ENCODE peak calls at places on chromosomes 1 and 21, in nine cellular contexts. Z is fibroblast of pulmonary artery, L is body of pancreas, M is retinal pigment epithelial cell, B is esophagus muscularis mucosa, I is cardiac muscle cell, D is kidney, P is neural crest cell, J is endothelial cell. N is an unnamed sample.

GRCh38 chr1:83554174-83554573 is 444.8 kb downstream of the TTLL7 start:
- DNase-seq in Z (no peak), L (no peak), M (no peak), B (no peak), I (no peak), D (no peak), P (peak), J (peak), N (no peak)

GRCh38 chr1:162276493-162276892 is 100.2 kb downstream of the SPATA46 start:
- DNase-seq in Z (peak), L (no peak), M (no peak), B (no peak), I (peak), D (no peak), P (no peak), J (no peak), N (peak)

GRCh38 chr1:17245926-17246325 is 3.0 kb upstream of the PADI3 start:
- DNase-seq in Z (no peak), L (no peak), M (no peak), B (no peak), I (no peak), D (no peak), P (no peak), J (no peak), N (no peak)

GRCh38 chr21:43864806-43865470 is at the start of gene AGPAT3:
- DNase-seq in Z (no peak), L (no peak), M (no peak), B (no peak), I (no peak), D (no peak), P (no peak), J (no peak), N (peak)

GRCh38 chr1:1203561-1204424 is 2.6 kb downstream of the TNFRSF18 start:
- DNase-seq in Z (no peak), L (no peak), M (no peak), B (no peak), I (no peak), D (peak), P (no peak), J (peak), N (no peak)

GRCh38 chr1:207101720-207102119 is 2.3 kb upstream of the C4BPA start:
- DNase-seq in Z (no peak), L (no peak), M (no peak), B (no peak), I (no peak), D (no peak), P (no peak), J (no peak), N (no peak)

GRCh38 chr1:212452323-212453155 is 19.8 kb downstream of the NENF start:
- DNase-seq in Z (peak), L (no peak), M (no peak), B (no peak), I (peak), D (no peak), P (no peak), J (no peak), N (no peak)

GRCh38 chr1:82962658-82963057 is 1036.3 kb downstream of the TTLL7 start:
- DNase-seq in Z (no peak), L (no peak), M (no peak), B (no peak), I (no peak), D (no peak), P (no peak), J (no peak), N (no peak)

GRCh38 chr1:210291786-210292275 is 36.9 kb upstream of the HHAT start:
- DNase-seq in Z (peak), L (no peak), M (no peak), B (no peak), I (peak), D (no peak), P (no peak), J (peak), N (no peak)

GRCh38 chr1:7366286-7366954 is 404.7 kb upstream of the VAMP3 start:
- DNase-seq in Z (no peak), L (no peak), M (no peak), B (no peak), I (no peak), D (peak), P (no peak), J (no peak), N (no peak)

GRCh38 chr1:235105051-235106043 is 23.3 kb downstream of the TOMM20 start:
- DNase-seq in Z (no peak), L (no peak), M (no peak), B (no peak), I (peak), D (no peak), P (no peak), J (no peak), N (peak)

GRCh38 chr1:107132780-107133179 is 8.1 kb upstream of the NTNG1 start:
- DNase-seq in Z (no peak), L (no peak), M (no peak), B (no peak), I (no peak), D (no peak), P (no peak), J (no peak), N (peak)

GRCh38 chr1:156475568-156476500 is 24.7 kb downstream of the MEF2D start:
- DNase-seq in Z (no peak), L (peak), M (no peak), B (peak), I (no peak), D (peak), P (no peak), J (no peak), N (no peak)

GRCh38 chr1:54665852-54666251 is 24.3 kb downstream of the MROH7 start:
- DNase-seq in Z (no peak), L (no peak), M (no peak), B (no peak), I (no peak), D (no peak), P (no peak), J (no peak), N (no peak)

GRCh38 chr1:1630965-1631792 is 794 bp upstream of the MMP23B start:
- DNase-seq in Z (peak), L (no peak), M (no peak), B (no peak), I (peak), D (peak), P (no peak), J (no peak), N (no peak)

GRCh38 chr1:119929643-119930310 is 33.5 kb upstream of the ADAM30 start:
- DNase-seq in Z (no peak), L (no peak), M (no peak), B (no peak), I (no peak), D (no peak), P (no peak), J (no peak), N (no peak)

GRCh38 chr1:207398986-207399385 is 55.1 kb upstream of the CR2 start:
- DNase-seq in Z (no peak), L (no peak), M (no peak), B (no peak), I (no peak), D (no peak), P (no peak), J (no peak), N (no peak)

GRCh38 chr21:15491100-15491499 is 238.7 kb upstream of the USP25 start:
- DNase-seq in Z (no peak), L (no peak), M (no peak), B (no peak), I (no peak), D (no peak), P (no peak), J (no peak), N (no peak)

GRCh38 chr21:25638634-25639166 is 358 bp upstream of the JAM2 start:
- DNase-seq in Z (peak), L (no peak), M (no peak), B (no peak), I (peak), D (no peak), P (no peak), J (no peak), N (peak)

GRCh38 chr1:21550097-21550496 is 40.9 kb downstream of the ALPL start:
- DNase-seq in Z (no peak), L (no peak), M (no peak), B (no peak), I (peak), D (no peak), P (no peak), J (no peak), N (no peak)

GRCh38 chr1:65991694-65992093 is 199.0 kb downstream of the PDE4B start:
- DNase-seq in Z (no peak), L (no peak), M (no peak), B (no peak), I (no peak), D (no peak), P (no peak), J (no peak), N (no peak)

GRCh38 chr1:244963231-244963826 is 99.0 kb upstream of the HNRNPU start:
- DNase-seq in Z (peak), L (no peak), M (no peak), B (no peak), I (peak), D (no peak), P (no peak), J (no peak), N (no peak)

GRCh38 chr1:164590592-164590991 is 31.6 kb downstream of the PBX1 start:
- DNase-seq in Z (no peak), L (no peak), M (no peak), B (peak), I (no peak), D (no peak), P (no peak), J (no peak), N (no peak)

GRCh38 chr1:19926296-19927129 is 3.1 kb upstream of the PLA2G2E start:
- DNase-seq in Z (peak), L (no peak), M (no peak), B (no peak), I (no peak), D (no peak), P (no peak), J (no peak), N (no peak)

GRCh38 chr1:227999056-227999930 is 7.5 kb upstream of the WNT3A start:
- DNase-seq in Z (peak), L (peak), M (peak), B (no peak), I (peak), D (no peak), P (peak), J (peak), N (peak)

GRCh38 chr1:112689842-112690237 is 15.4 kb downstream of the MOV10 start:
- DNase-seq in Z (no peak), L (no peak), M (no peak), B (no peak), I (no peak), D (peak), P (no peak), J (no peak), N (no peak)

GRCh38 chr1:112687361-112687760 is 12.9 kb downstream of the MOV10 start:
- DNase-seq in Z (no peak), L (no peak), M (no peak), B (peak), I (no peak), D (no peak), P (no peak), J (no peak), N (no peak)

GRCh38 chr1:112689196-112689841 is 14.9 kb downstream of the MOV10 start:
- DNase-seq in Z (no peak), L (no peak), M (no peak), B (no peak), I (no peak), D (peak), P (no peak), J (no peak), N (no peak)

GRCh38 chr1:112687785-112688496 is 13.5 kb downstream of the MOV10 start:
- DNase-seq in Z (no peak), L (no peak), M (no peak), B (peak), I (no peak), D (peak), P (no peak), J (no peak), N (no peak)

DNA sequence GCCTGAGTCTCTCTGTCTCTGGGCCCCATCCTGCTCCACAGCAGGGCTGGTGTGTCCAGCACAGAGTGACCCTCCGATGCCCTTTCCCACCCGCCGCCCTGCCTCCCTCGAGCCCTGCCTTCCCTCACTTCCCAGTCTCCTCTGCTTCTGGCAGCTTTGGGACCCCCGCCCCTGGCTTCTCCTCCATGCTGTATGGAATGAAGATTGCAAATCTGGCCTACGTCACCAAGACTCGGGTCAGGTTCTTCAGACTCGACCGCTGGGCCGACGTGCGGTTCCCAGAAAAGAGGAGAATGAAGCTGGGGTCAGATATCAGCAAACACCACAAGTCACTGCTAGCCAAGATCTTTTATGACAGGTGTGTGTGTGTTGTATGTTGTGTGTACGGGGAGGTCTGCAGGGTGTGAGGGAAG is 14.3 kb downstream of the MOV10 start:
- DNase-seq in Z (no peak), L (no peak), M (no peak), B (no peak), I (no peak), D (peak), P (no peak), J (no peak), N (no peak)
- TF ChIP-seq CTCF in Z (no peak), L (no peak), M (no peak), B (no peak), I (no peak), D (no peak), P (no peak), J (no peak), N (no peak)

GRCh38 chr1:215679231-215679630 is 112.1 kb downstream of the KCTD3 start:
- DNase-seq in Z (no peak), L (no peak), M (no peak), B (peak), I (no peak), D (no peak), P (no peak), J (no peak), N (no peak)

GRCh38 chr1:215677112-215677511 is 110.0 kb downstream of the KCTD3 start:
- DNase-seq in Z (no peak), L (no peak), M (no peak), B (no peak), I (no peak), D (no peak), P (no peak), J (no peak), N (no peak)

GRCh38 chr1:215682232-215682631 is 115.1 kb downstream of the KCTD3 start:
- DNase-seq in Z (no peak), L (no peak), M (no peak), B (peak), I (no peak), D (no peak), P (no peak), J (no peak), N (no peak)
- TF ChIP-seq CTCF in Z (no peak), L (no peak), M (peak), B (no peak), I (no peak), D (peak), P (peak), J (no peak), N (no peak)

GRCh38 chr1:31296486-31297272 is at the start of the genes SNRNP40 and ZCCHC17:
- DNase-seq in Z (peak), L (peak), M (peak), B (peak), I (peak), D (peak), P (peak), J (peak), N (peak)
- TF ChIP-seq CTCF in Z (peak), L (peak), M (peak), B (peak), I (peak), D (no peak), P (no peak), J (no peak), N (no peak)

GRCh38 chr21:35510294-35510693 is 461.2 kb upstream of the RUNX1 start:
- DNase-seq in Z (no peak), L (no peak), M (no peak), B (no peak), I (no peak), D (no peak), P (no peak), J (no peak), N (no peak)

GRCh38 chr21:35511298-35512162 is 462.4 kb upstream of the RUNX1 start:
- DNase-seq in Z (peak), L (no peak), M (no peak), B (no peak), I (peak), D (no peak), P (no peak), J (no peak), N (no peak)

GRCh38 chr21:35509004-35509704 is 460.1 kb upstream of the RUNX1 start:
- DNase-seq in Z (peak), L (no peak), M (no peak), B (no peak), I (peak), D (no peak), P (no peak), J (no peak), N (no peak)

GRCh38 chr21:35506352-35506751 is 457.2 kb upstream of the RUNX1 start:
- DNase-seq in Z (no peak), L (no peak), M (no peak), B (no peak), I (peak), D (no peak), P (no peak), J (no peak), N (no peak)

DNA sequence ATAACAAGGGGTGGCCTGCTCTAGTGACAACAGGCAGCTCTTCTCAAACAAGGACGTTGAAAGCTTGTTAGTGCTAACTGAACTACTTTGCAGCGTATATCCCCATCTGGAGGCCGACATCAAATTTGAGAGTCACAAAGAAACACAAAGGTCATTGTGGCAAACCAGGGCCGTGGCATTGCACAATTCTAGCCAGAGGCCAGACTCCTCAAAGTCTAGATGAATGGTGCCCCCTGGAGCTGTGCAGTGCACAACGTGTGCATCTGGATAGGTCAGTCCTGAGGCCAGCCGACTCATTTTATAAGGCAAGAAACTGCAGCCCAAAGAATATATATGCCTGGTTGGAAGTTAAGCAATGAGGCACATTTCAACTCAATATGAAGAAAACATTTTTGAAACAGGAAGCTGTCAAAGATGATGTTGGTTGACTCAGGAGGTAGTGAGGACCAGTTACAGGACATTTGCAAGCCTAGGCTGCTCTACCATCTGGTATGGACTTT is 459.3 kb upstream of the RUNX1 start:
- DNase-seq in Z (peak), L (peak), M (no peak), B (no peak), I (peak), D (peak), P (peak), J (peak), N (no peak)
- TF ChIP-seq CTCF in Z (peak), L (no peak), M (no peak), B (peak), I (peak), D (no peak), P (peak), J (no peak), N (peak)

DNA sequence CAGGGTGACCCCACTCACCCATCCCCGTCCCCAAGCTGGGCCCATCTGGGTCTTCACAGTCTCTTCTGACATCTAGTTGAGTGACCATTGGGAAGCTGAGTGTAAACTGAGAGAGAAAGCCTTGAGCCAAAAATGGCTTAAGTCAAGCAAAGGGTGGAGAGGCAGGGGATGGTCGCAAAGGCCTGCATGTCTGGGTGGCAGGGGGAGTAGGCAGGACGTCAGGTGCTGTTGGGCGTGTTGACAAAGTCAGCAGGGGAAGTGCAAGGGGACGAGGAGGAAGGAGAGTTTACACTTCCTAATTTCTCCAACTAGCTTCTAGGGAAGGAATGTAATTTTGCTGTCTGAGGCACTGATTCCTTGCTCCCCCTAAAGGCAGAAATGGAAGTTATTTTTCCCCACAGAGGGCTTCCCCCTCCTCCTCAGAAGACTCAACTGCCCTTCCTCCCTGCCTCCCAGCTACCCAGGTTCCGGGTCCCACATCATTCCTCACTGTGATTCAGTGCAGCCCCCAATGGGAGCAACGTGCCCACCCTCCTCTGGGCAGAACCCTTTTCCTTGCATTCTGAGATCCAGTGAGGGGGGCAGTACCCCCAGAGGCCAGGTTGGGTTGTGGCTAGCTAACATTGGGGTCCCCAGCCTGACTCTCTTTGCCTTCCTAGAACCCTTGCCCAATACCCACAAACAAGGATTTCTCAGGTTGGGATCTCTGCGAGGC is 1.2 kb upstream of the ADORA1 start:
- DNase-seq in Z (peak), L (no peak), M (no peak), B (no peak), I (peak), D (no peak), P (no peak), J (no peak), N (no peak)
- TF ChIP-seq CTCF in Z (peak), L (no peak), M (peak), B (peak), I (peak), D (peak), P (peak), J (no peak), N (peak)